ENCODE peak calls at places on chromosomes 2 and 18, in four cellular contexts. W is RWPE2, P is lower lobe of right lung, Y is HFFc6. D is an unnamed sample.

GRCh38 chr2:223970343-223971128 is 13.3 kb downstream of the MRPL44 start:
- DNase-seq in P (no peak), W (no peak), Y (peak), D (peak)

GRCh38 chr18:78728301-78729098 is 251.1 kb upstream of the SALL3 start:
- DNase-seq in W (no peak), P (no peak), Y (no peak), D (no peak)

GRCh38 chr2:12014088-12014960 is 267.9 kb downstream of the LPIN1 start:
- DNase-seq in P (peak), Y (peak), W (no peak), D (peak)

GRCh38 chr2:220499281-220499680 is 871.9 kb downstream of the SLC4A3 start:
- DNase-seq in Y (peak), P (no peak), W (no peak), D (peak)

GRCh38 chr2:120818441-120818920 is 82.8 kb downstream of the GLI2 start:
- DNase-seq in W (no peak), Y (peak), P (peak), D (peak)

GRCh38 chr2:236754234-236754924 is 184.8 kb downstream of the ACKR3 start:
- DNase-seq in Y (no peak), P (no peak), W (no peak), D (no peak)

GRCh38 chr2:164706522-164706921 is 85.2 kb upstream of the GRB14 start:
- DNase-seq in P (no peak), Y (peak), W (no peak), D (peak)

GRCh38 chr2:158998486-158999248 is 30.2 kb downstream of the TANC1 start:
- DNase-seq in W (no peak), P (no peak), Y (no peak), D (peak)

GRCh38 chr18:13179566-13180113 is 38.9 kb upstream of the LDLRAD4 start:
- DNase-seq in Y (no peak), W (no peak), P (no peak), D (no peak)

GRCh38 chr2:190722825-190723224 is 73.9 kb downstream of the NAB1 start:
- DNase-seq in P (no peak), Y (no peak), W (no peak), D (no peak)

GRCh38 chr18:30132959-30133358 is 909.6 kb downstream of the DSC3 start:
- DNase-seq in W (no peak), Y (no peak), P (no peak), D (peak)

GRCh38 chr2:43220229-43220981 is 6.0 kb downstream of the ZFP36L2 start:
- DNase-seq in P (no peak), W (no peak), Y (no peak), D (no peak)

GRCh38 chr2:237304763-237305514 is 109.0 kb downstream of the COL6A3 start:
- DNase-seq in Y (peak), P (no peak), W (no peak), D (peak)

GRCh38 chr2:38740851-38741541 is 10.2 kb downstream of the SRSF7 start:
- DNase-seq in P (no peak), W (no peak), Y (peak), D (peak)

GRCh38 chr18:12904012-12904516 is 20.0 kb upstream of the PTPN2 start:
- DNase-seq in W (no peak), Y (peak), P (no peak), D (no peak)

GRCh38 chr2:43109261-43109743 is 117.1 kb downstream of the ZFP36L2 start:
- DNase-seq in W (no peak), P (no peak), Y (no peak), D (no peak)

GRCh38 chr18:3985664-3986063 is 469.4 kb downstream of the DLGAP1 start:
- DNase-seq in W (no peak), P (no peak), Y (peak), D (peak)

GRCh38 chr2:148674063-148675020 is 29.8 kb downstream of the EPC2 start:
- DNase-seq in P (no peak), Y (no peak), W (no peak), D (peak)

GRCh38 chr18:69082497-69082896 is 284.6 kb downstream of the CCDC102B start:
- DNase-seq in Y (no peak), W (no peak), P (no peak), D (no peak)

GRCh38 chr18:68826111-68826510 is 28.2 kb downstream of the CCDC102B start:
- DNase-seq in W (no peak), P (no peak), Y (no peak), D (no peak)

GRCh38 chr18:49878567-49878966 is 65.2 kb upstream of the ACAA2 start:
- DNase-seq in Y (peak), P (no peak), W (no peak), D (peak)

GRCh38 chr2:202720226-202720625 is 85.5 kb downstream of the FAM117B start:
- DNase-seq in W (no peak), P (no peak), Y (no peak), D (no peak)

GRCh38 chr2:175883586-175884194 is 118.4 kb downstream of the LNPK start:
- DNase-seq in P (no peak), Y (no peak), W (no peak), D (no peak)

GRCh38 chr2:121791801-121792221 is 36.4 kb downstream of the TSN start:
- DNase-seq in W (no peak), Y (no peak), P (no peak), D (no peak)

GRCh38 chr2:171579481-171579880 is 57.2 kb downstream of the CYBRD1 start:
- DNase-seq in P (no peak), Y (no peak), W (no peak), D (peak)

GRCh38 chr18:57585421-57585820 is 1.1 kb downstream of the FECH start:
- DNase-seq in W (no peak), Y (no peak), P (no peak), D (peak)